ENCODE peak calls at places on chromosome 15, in four cellular contexts. W is substantia nigra, F is ACHN, Y is NCI-H1092. P is an unnamed sample.

GRCh38 chr15:98650871-98651481 is 2.6 kb downstream of the IGF1R start:
- DNase-seq in W (no peak), F (peak), Y (no peak), P (no peak)

GRCh38 chr15:85071061-85071460 is 89.4 kb downstream of the PDE8A start:
- DNase-seq in W (no peak), F (no peak), Y (no peak), P (no peak)

GRCh38 chr15:94317211-94317610 is 85.8 kb downstream of the MCTP2 start:
- DNase-seq in W (no peak), F (no peak), Y (no peak), P (no peak)

GRCh38 chr15:58065445-58066041 is at the start of gene ALDH1A2:
- DNase-seq in W (no peak), F (no peak), Y (no peak), P (no peak)

GRCh38 chr15:62240121-62240520 is 75.0 kb upstream of the C2CD4B start:
- DNase-seq in W (no peak), F (no peak), Y (no peak), P (no peak)

GRCh38 chr15:62809106-62809967 is 233.2 kb upstream of the TPM1 start:
- DNase-seq in W (no peak), F (peak), Y (no peak), P (no peak)

GRCh38 chr15:87089551-87089950 is 1009.9 kb downstream of the AGBL1 start:
- DNase-seq in W (no peak), F (no peak), Y (no peak), P (no peak)

GRCh38 chr15:63823253-63823844 is 10.4 kb downstream of the HERC1 start:
- DNase-seq in W (no peak), F (no peak), Y (no peak), P (no peak)

GRCh38 chr15:77064539-77065308 is 6.2 kb downstream of the TSPAN3 start:
- DNase-seq in W (no peak), F (peak), Y (no peak), P (peak)

GRCh38 chr15:55786341-55786740 is 43.4 kb upstream of the PRTG start:
- DNase-seq in W (no peak), F (no peak), Y (no peak), P (no peak)

GRCh38 chr15:67840747-67841634 is 1.1 kb upstream of the RNU6-1 start:
- DNase-seq in W (no peak), F (no peak), Y (no peak), P (peak)

GRCh38 chr15:75531041-75531450 is 48.1 kb downstream of the PTPN9 start:
- DNase-seq in W (no peak), F (no peak), Y (no peak), P (no peak)

GRCh38 chr15:66798426-66799061 is 96.5 kb downstream of the SMAD6 start:
- DNase-seq in W (no peak), F (no peak), Y (no peak), P (peak)

GRCh38 chr15:70653426-70653825 is 109.9 kb downstream of the UACA start:
- DNase-seq in W (no peak), F (no peak), Y (no peak), P (no peak)

GRCh38 chr15:42002333-42002732 is 18.5 kb downstream of the PLA2G4E start:
- DNase-seq in W (no peak), F (no peak), Y (no peak), P (no peak)

GRCh38 chr15:71146597-71146996 is 31.3 kb downstream of the THSD4 start:
- DNase-seq in W (no peak), F (no peak), Y (peak), P (no peak)

GRCh38 chr15:92733934-92734521 is 78.5 kb upstream of the FAM174B start:
- DNase-seq in W (no peak), F (peak), Y (peak), P (no peak)

GRCh38 chr15:66715181-66715624 is 13.2 kb downstream of the SMAD6 start:
- DNase-seq in W (no peak), F (peak), Y (no peak), P (no peak)

GRCh38 chr15:56963719-56964118 is 45.3 kb downstream of the TCF12 start:
- DNase-seq in W (no peak), F (no peak), Y (no peak), P (no peak)

GRCh38 chr15:99143655-99144610 is 39.1 kb downstream of the SYNM start:
- DNase-seq in W (no peak), F (no peak), Y (no peak), P (no peak)

GRCh38 chr15:37978231-37978630 is 43.8 kb downstream of the TMCO5A start:
- DNase-seq in W (no peak), F (no peak), Y (no peak), P (no peak)

GRCh38 chr15:59364238-59364637 is 8.4 kb downstream of the MYO1E start:
- DNase-seq in W (no peak), F (no peak), Y (no peak), P (no peak)

P was measured in A172.